ENCODE peak calls at places on chromosomes 4 and X, in five cellular contexts. D, P, A, U and C are unnamed samples.

GRCh38 chrX:150690126-150690525 is 3.1 kb upstream of the MTMR1 start:
- DNase-seq in D (no peak), P (no peak), A (no peak), U (peak; percentile 12), C (no peak)

GRCh38 chr4:972651-973424 is 531 bp downstream of the DGKQ start:
- DNase-seq in D (peak; percentile 48), P (no peak), A (peak; percentile 63), U (peak; percentile 66), C (peak; percentile 44)

GRCh38 chr4:11468901-11469300 is 40.2 kb upstream of the HS3ST1 start:
- DNase-seq in D (no peak), P (no peak), A (no peak), U (no peak), C (no peak)

GRCh38 chrX:76454456-76454927 is 27.0 kb downstream of the MAGEE1 start:
- DNase-seq in D (no peak), P (peak; percentile 3), A (peak; percentile 2), U (no peak), C (no peak)

GRCh38 chr4:118327554-118328241 is 25.1 kb downstream of the PRSS12 start:
- DNase-seq in D (no peak), P (no peak), A (no peak), U (no peak), C (no peak)

GRCh38 chr4:2790583-2791517 is 2.0 kb upstream of the SH3BP2 start:
- DNase-seq in D (no peak), P (no peak), A (no peak), U (no peak), C (no peak)

GRCh38 chr4:38179690-38180299 is 219.6 kb downstream of the PTTG2 start:
- DNase-seq in D (peak; percentile 68), P (peak; percentile 34), A (peak; percentile 69), U (peak; percentile 71), C (peak; percentile 40)

GRCh38 chr4:128328106-128328505 is 40.5 kb upstream of the PGRMC2 start:
- DNase-seq in D (no peak), P (no peak), A (no peak), U (no peak), C (no peak)

GRCh38 chr4:165150545-165150944 is 37.9 kb upstream of the TMEM192 start:
- DNase-seq in D (no peak), P (no peak), A (no peak), U (no peak), C (no peak)

GRCh38 chrX:46737041-46737440 is 21.9 kb downstream of the SLC9A7 start:
- DNase-seq in D (no peak), P (no peak), A (no peak), U (no peak), C (no peak)

GRCh38 chr4:17817027-17817426 is 6.2 kb downstream of the NCAPG start:
- DNase-seq in D (no peak), P (no peak), A (peak; percentile 20), U (no peak), C (no peak)

GRCh38 chrX:124501566-124501965 is 155.2 kb downstream of the SH2D1A start:
- DNase-seq in D (no peak), P (no peak), A (no peak), U (no peak), C (no peak)

GRCh38 chr4:7647932-7648812 is 213.4 kb upstream of the PSAPL1 start:
- DNase-seq in D (no peak), P (no peak), A (no peak), U (no peak), C (no peak)

GRCh38 chr4:8144359-8144758 is 14.3 kb downstream of the ABLIM2 start:
- DNase-seq in D (no peak), P (no peak), A (no peak), U (no peak), C (no peak)

GRCh38 chr4:48645225-48645794 is 134.8 kb downstream of the FRYL start:
- DNase-seq in D (no peak), P (no peak), A (no peak), U (no peak), C (no peak)

GRCh38 chr4:137967480-137968190 is 274.5 kb downstream of the SLC7A11 start:
- DNase-seq in D (no peak), P (no peak), A (no peak), U (no peak), C (no peak)

GRCh38 chrX:1392376-1393130 is 640 bp upstream of the SLC25A6 start:
- DNase-seq in D (no peak), P (no peak), A (peak; percentile 31), U (peak; percentile 71), C (no peak)

GRCh38 chr4:20019310-20020015 is 232.2 kb upstream of the SLIT2 start:
- DNase-seq in D (no peak), P (no peak), A (no peak), U (no peak), C (no peak)

GRCh38 chr4:175346381-175346780 is 428.2 kb downstream of the ADAM29 start:
- DNase-seq in D (no peak), P (no peak), A (no peak), U (no peak), C (no peak)

GRCh38 chrX:1477801-1478458 is 25.2 kb upstream of the ASMTL start:
- DNase-seq in D (no peak), P (no peak), A (no peak), U (no peak), C (no peak)

GRCh38 chr4:83177182-83177581 is 62.7 kb upstream of the PLAC8 start:
- DNase-seq in D (no peak), P (no peak), A (no peak), U (no peak), C (no peak)

GRCh38 chr4:7324651-7325121 is 110.0 kb downstream of the PSAPL1 start:
- DNase-seq in D (no peak), P (no peak), A (no peak), U (no peak), C (no peak)

GRCh38 chr4:174380699-174381098 is 97.0 kb downstream of the CEP44 start:
- DNase-seq in D (no peak), P (no peak), A (no peak), U (no peak), C (no peak)

GRCh38 chrX:13721819-13722527 is 12.4 kb downstream of the TRAPPC2 start:
- DNase-seq in D (no peak), P (no peak), A (peak; percentile 6), U (no peak), C (no peak)

GRCh38 chrX:136477026-136477425 is 10.7 kb upstream of the BRS3 start:
- DNase-seq in D (no peak), P (no peak), A (no peak), U (no peak), C (no peak)

GRCh38 chr4:8409271-8410065 is 31.1 kb downstream of the ACOX3 start:
- DNase-seq in D (no peak), P (no peak), A (no peak), U (no peak), C (no peak)